ENCODE peak calls at places on chromosomes 5 and 9, in eight cellular contexts. G is stomach, V is sigmoid colon, A is ovary, H is A549, U is SK-N-SH, L is HepG2, B is tibial nerve. M is an unnamed sample. For H3K4me1, the result is how much of the 10 kb centered on the place peaks cover.

GRCh38 chr5:158119852-158120708 is 261.1 kb upstream of the CLINT1 start:
- DNase-seq in U (no peak), B (no peak), H (no peak), L (no peak), A (peak), V (no peak), G (no peak), M (no peak)

GRCh38 chr5:130759061-130759460 is 406.0 kb downstream of the HINT1 start:
- DNase-seq in U (no peak), G (no peak), B (no peak), A (no peak), V (no peak), L (no peak), H (no peak), M (no peak)

GRCh38 chr5:5291357-5291756 is 131.1 kb upstream of the ICE1 start:
- DNase-seq in U (no peak), L (no peak), B (no peak), V (no peak), A (peak), G (no peak), H (no peak), M (no peak)

GRCh38 chr5:172981931-172982330 is 1.6 kb upstream of the ATP6V0E1 start:
- DNase-seq in A (no peak), L (no peak), B (no peak), H (no peak), G (no peak), U (no peak), V (no peak), M (no peak)

GRCh38 chr9:4984171-4984570 is 901 bp upstream of the JAK2 start:
- DNase-seq in G (no peak), U (no peak), B (no peak), H (peak), A (no peak), V (no peak), L (peak), M (no peak)

GRCh38 chr5:6740586-6741150 is 27.4 kb downstream of the TENT4A start:
- DNase-seq in H (no peak), U (no peak), A (no peak), G (no peak), L (no peak), B (no peak), V (peak), M (no peak)

GRCh38 chr5:142915840-142916424 is 145.8 kb downstream of the ARHGAP26 start:
- DNase-seq in B (no peak), G (peak), H (peak), U (peak), A (no peak), V (no peak), L (peak), M (peak)

GRCh38 chr5:9892696-9893095 is 262.5 kb upstream of the TAS2R1 start:
- DNase-seq in G (no peak), B (no peak), A (no peak), H (no peak), L (no peak), U (no peak), V (no peak), M (no peak)

GRCh38 chr5:10307206-10308148 is at the start of gene CMBL:
- DNase-seq in L (peak), G (no peak), V (peak), A (peak), U (peak), H (no peak), B (no peak), M (peak)

GRCh38 chr5:112240011-112240410 is 179.1 kb downstream of the EPB41L4A start:
- DNase-seq in G (no peak), H (peak), A (no peak), V (no peak), U (no peak), B (no peak), L (no peak), M (no peak)

GRCh38 chr5:81994679-81995078 is 22.9 kb downstream of the ATG10 start:
- DNase-seq in U (no peak), A (no peak), V (no peak), G (no peak), L (no peak), H (no peak), B (no peak), M (no peak)

GRCh38 chr5:153362026-153362425 is 128.4 kb upstream of the GRIA1 start:
- DNase-seq in V (no peak), A (no peak), B (no peak), H (no peak), L (no peak), G (no peak), U (no peak), M (no peak)

GRCh38 chr5:134555889-134556311 is 30.4 kb downstream of the JADE2 start:
- DNase-seq in G (peak), H (peak), V (peak), B (no peak), U (peak), A (peak), L (peak), M (peak)

GRCh38 chr9:19940808-19941207 is 152.0 kb upstream of the SLC24A2 start:
- DNase-seq in H (no peak), L (no peak), A (no peak), B (no peak), U (peak), V (no peak), G (no peak), M (no peak)

GRCh38 chr5:143594913-143595818 is 191.7 kb upstream of the NR3C1 start:
- DNase-seq in V (no peak), H (peak), L (peak), G (no peak), B (no peak), A (no peak), U (no peak), M (no peak)

GRCh38 chr5:110108520-110108919 is 418.8 kb downstream of the MAN2A1 start:
- DNase-seq in V (no peak), L (no peak), A (no peak), G (no peak), U (no peak), H (no peak), B (no peak), M (no peak)

GRCh38 chr9:38092200-38092524 is 23.1 kb upstream of the SHB start:
- DNase-seq in B (no peak), H (no peak), A (no peak), U (no peak), G (no peak), L (no peak), V (peak), M (no peak)

GRCh38 chr5:179762079-179762780 is 29.6 kb downstream of the MAML1 start:
- DNase-seq in L (peak), V (no peak), U (peak), H (no peak), G (no peak), B (no peak), A (no peak), M (peak)

GRCh38 chr9:99732715-99733114 is 89.0 kb upstream of the NR4A3 start:
- DNase-seq in V (no peak), U (no peak), B (no peak), L (no peak), G (no peak), H (no peak), A (no peak), M (no peak)

GRCh38 chr5:177494356-177495195 is 2.8 kb downstream of the PDLIM7 start:
- DNase-seq in V (peak), G (peak), L (peak), A (peak), H (peak), U (peak), B (no peak), M (peak)

GRCh38 chr9:113454914-113455761 is 8.4 kb upstream of the RGS3 start:
- DNase-seq in H (no peak), G (peak), A (peak), B (no peak), V (peak), L (peak), U (no peak), M (no peak)

GRCh38 chr5:118862596-118862995 is 125.8 kb downstream of the DTWD2 start:
- DNase-seq in U (no peak), A (no peak), G (no peak), V (no peak), B (no peak), L (no peak), H (no peak), M (no peak)

GRCh38 chr5:565782-566445 is 41.7 kb upstream of the SLC9A3 start:
- DNase-seq in L (no peak), G (no peak), A (no peak), V (peak), U (no peak), H (no peak), B (no peak), M (no peak)

GRCh38 chr5:132458651-132459030 is 31.9 kb downstream of the IRF1 start:
- DNase-seq in B (no peak), A (no peak), G (no peak), U (no peak), L (no peak), V (no peak), H (no peak), M (no peak)

GRCh38 chr9:82216435-82216834 is 227.9 kb downstream of the SPATA31D1 start:
- DNase-seq in A (no peak), U (no peak), B (no peak), L (no peak), G (no peak), V (no peak), H (no peak), M (no peak)

GRCh38 chr9:97487107-97487506 is 14.4 kb upstream of the TMOD1 start:
- DNase-seq in A (no peak), V (no peak), U (no peak), B (no peak), H (no peak), G (no peak), L (peak), M (no peak)

GRCh38 chr9:129481824-129482511 is 138.9 kb downstream of the C9orf50 start:
- DNase-seq in L (no peak), A (peak), G (no peak), U (no peak), V (no peak), B (no peak), H (no peak), M (no peak)
- H3K4me1 ChIP-seq in L (half or more), A (under half), G (half or more), U (under half), V (under half), B (half or more), H (half or more), M (under half)

GRCh38 chr9:124133752-124134151 is 122.2 kb downstream of the LHX2 start:
- DNase-seq in L (peak), A (no peak), V (no peak), G (peak), H (no peak), U (no peak), B (peak), M (peak)
- TF ChIP-seq EP300 in L (no peak), A (no peak), V (no peak), G (no peak), H (no peak), U (no peak), B (peak), M (no peak)

DNA sequence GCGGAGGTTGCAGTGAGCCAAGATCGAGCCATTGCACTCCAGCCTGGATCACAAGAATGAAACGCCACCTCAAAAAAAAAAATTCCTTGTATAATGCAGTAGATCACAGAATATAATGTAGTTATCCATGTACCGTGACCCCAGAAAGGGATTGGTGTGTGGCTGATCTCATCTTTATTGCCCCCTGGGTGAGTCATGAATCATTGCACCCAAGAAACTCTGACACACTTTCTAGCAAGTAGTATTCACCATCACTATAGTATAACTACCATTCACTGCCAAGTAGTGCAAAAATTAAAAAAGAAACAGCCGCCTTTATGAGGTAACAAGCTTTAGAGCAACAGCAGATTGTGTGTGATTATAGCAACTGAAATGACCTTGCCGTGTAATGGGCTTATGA is 23.7 kb upstream of the ANKH start:
- DNase-seq in V (no peak), H (no peak), A (no peak), L (no peak), B (no peak), G (no peak), U (no peak), M (peak)
- TF ChIP-seq CTCF in V (no peak), H (no peak), A (no peak), L (no peak), B (no peak), G (no peak), U (peak), M (peak)

GRCh38 chr5:17185776-17186175 is 31.7 kb upstream of the BASP1 start:
- DNase-seq in H (no peak), U (no peak), A (peak), B (peak), L (no peak), G (no peak), V (peak), M (peak)
- H3K4me1 ChIP-seq in H (half or more), U (under half), A (under half), B (under half), L (under half), G (under half), V (under half), M (under half)

M was measured in transverse colon.